ENCODE peak calls at places on chromosomes 1 and 21, in six cellular contexts. O is stimulated activated CD4-positive, alpha-beta T cell treated with anti-CD3 and anti-CD28 coated beads, Interleukin-2, amount 100 ng/mL, for 48 hours; F is B cell; U is astrocyte of the spinal cord; A is GM12892; Q is mammary epithelial cell. B is an unnamed sample.

GRCh38 chr1:173048629-173049326 is 2.0 kb downstream of the TNFSF18 start:
- DNase-seq in O (no peak), F (peak), U (peak), A (no peak), Q (peak), B (no peak)

GRCh38 chr21:30434033-30434631 is 4.1 kb downstream of the KRTAP13-4 start:
- DNase-seq in O (peak), F (no peak), U (peak), A (no peak), Q (peak), B (no peak)

GRCh38 chr1:109933856-109934711 is 23.4 kb downstream of the CSF1 start:
- DNase-seq in O (no peak), F (no peak), U (peak), A (no peak), Q (peak), B (peak)

GRCh38 chr21:25508364-25508763 is 98.9 kb downstream of the MRPL39 start:
- DNase-seq in O (no peak), F (no peak), U (no peak), A (no peak), Q (no peak), B (no peak)

GRCh38 chr21:43207043-43207315 is 38.2 kb downstream of the CRYAA start:
- DNase-seq in O (no peak), F (no peak), U (no peak), A (no peak), Q (no peak), B (no peak)

GRCh38 chr1:10733967-10734366 is 62.5 kb downstream of the CASZ1 start:
- DNase-seq in O (peak), F (no peak), U (no peak), A (peak), Q (peak), B (no peak)

GRCh38 chr1:220235462-220235861 is 36.8 kb downstream of the RAB3GAP2 start:
- DNase-seq in O (no peak), F (no peak), U (peak), A (no peak), Q (no peak), B (no peak)

GRCh38 chr1:54352755-54353154 is 53.4 kb downstream of the SSBP3 start:
- DNase-seq in O (no peak), F (no peak), U (no peak), A (no peak), Q (no peak), B (no peak)

GRCh38 chr1:180286417-180286816 is 56.4 kb downstream of the LHX4 start:
- DNase-seq in O (no peak), F (no peak), U (no peak), A (no peak), Q (no peak), B (no peak)

GRCh38 chr1:161081519-161081918 is 7.8 kb downstream of the NECTIN4 start:
- DNase-seq in O (no peak), F (no peak), U (no peak), A (no peak), Q (no peak), B (no peak)

GRCh38 chr1:37363535-37363934 is 110.8 kb upstream of the ZC3H12A start:
- DNase-seq in O (no peak), F (no peak), U (no peak), A (no peak), Q (no peak), B (no peak)

GRCh38 chr21:29501451-29501850 is 202.7 kb downstream of the BACH1 start:
- DNase-seq in O (no peak), F (no peak), U (peak), A (no peak), Q (no peak), B (no peak)

GRCh38 chr1:171606402-171606941 is 15.6 kb upstream of the MYOCOS start:
- DNase-seq in O (no peak), F (no peak), U (no peak), A (no peak), Q (no peak), B (no peak)

GRCh38 chr1:74641876-74642275 is 31.7 kb downstream of the ERICH3 start:
- DNase-seq in O (no peak), F (no peak), U (peak), A (no peak), Q (peak), B (no peak)

GRCh38 chr1:2804628-2805351 is 3.3 kb upstream of the TTC34 start:
- DNase-seq in O (no peak), F (no peak), U (no peak), A (no peak), Q (no peak), B (no peak)

GRCh38 chr1:6350416-6351088 is 43.0 kb downstream of the ACOT7 start:
- DNase-seq in O (no peak), F (no peak), U (no peak), A (no peak), Q (peak), B (no peak)

GRCh38 chr1:41383094-41383852 is 22.0 kb downstream of the FOXO6 start:
- DNase-seq in O (no peak), F (peak), U (peak), A (no peak), Q (no peak), B (no peak)

B was measured in T1000.